ENCODE peak calls at places on chromosomes 5 and 9, in four cellular contexts. U, E, M and V are unnamed samples.

GRCh38 chr5:115844321-115844817 is 2.6 kb downstream of the AP3S1 start:
- DNase-seq in U (no peak), E (peak), M (no peak), V (no peak)

GRCh38 chr9:109107402-109108240 is 12.1 kb downstream of the TMEM245 start:
- DNase-seq in U (peak), E (peak), M (peak), V (no peak)

GRCh38 chr5:180069589-180070247 is 1.8 kb downstream of the RNF130 start:
- DNase-seq in U (no peak), E (no peak), M (peak), V (no peak)

GRCh38 chr5:126007841-126008240 is 415.4 kb upstream of the GRAMD2B start:
- DNase-seq in U (no peak), E (peak), M (no peak), V (no peak)

GRCh38 chr5:167992868-167993267 is 298.6 kb upstream of the WWC1 start:
- DNase-seq in U (no peak), E (no peak), M (no peak), V (no peak)

GRCh38 chr5:82396396-82396795 is 118.2 kb upstream of the RPS23 start:
- DNase-seq in U (no peak), E (peak), M (no peak), V (no peak)

GRCh38 chr9:90502134-90502533 is 140.5 kb downstream of the DIRAS2 start:
- DNase-seq in U (no peak), E (no peak), M (no peak), V (no peak)

GRCh38 chr5:173454764-173455598 is 126.8 kb upstream of the STC2 start:
- DNase-seq in U (peak), E (peak), M (peak), V (peak)

GRCh38 chr9:81737871-81738507 is 48.6 kb upstream of the TLE1 start:
- DNase-seq in U (peak), E (peak), M (no peak), V (no peak)

GRCh38 chr5:79774171-79774854 is 84.7 kb downstream of the CMYA5 start:
- DNase-seq in U (peak), E (peak), M (peak), V (no peak)

GRCh38 chr9:87528969-87529368 is 31.3 kb downstream of the DAPK1 start:
- DNase-seq in U (no peak), E (no peak), M (no peak), V (no peak)

GRCh38 chr9:19232830-19233194 is 2.3 kb downstream of the DENND4C start:
- DNase-seq in U (no peak), E (peak), M (peak), V (no peak)

GRCh38 chr9:74762950-74763349 is 124.8 kb downstream of the TRPM6 start:
- DNase-seq in U (no peak), E (no peak), M (no peak), V (no peak)

GRCh38 chr5:37552770-37553719 is 173.9 kb downstream of the WDR70 start:
- DNase-seq in U (no peak), E (peak), M (peak), V (no peak)

GRCh38 chr5:12292610-12293204 is 388.5 kb upstream of the CTNND2 start:
- DNase-seq in U (no peak), E (no peak), M (peak), V (no peak)

GRCh38 chr5:150309101-150309897 is 6.6 kb upstream of the ARSI start:
- DNase-seq in U (no peak), E (no peak), M (no peak), V (no peak)

GRCh38 chr5:33153891-33154290 is 286.9 kb upstream of the TARS1 start:
- DNase-seq in U (no peak), E (no peak), M (no peak), V (no peak)

GRCh38 chr9:14827805-14828204 is 82.4 kb downstream of the FREM1 start:
- DNase-seq in U (no peak), E (no peak), M (no peak), V (no peak)

GRCh38 chr9:15642369-15642962 is 89.6 kb downstream of the CCDC171 start:
- DNase-seq in U (peak), E (peak), M (peak), V (no peak)

GRCh38 chr5:66246621-66247020 is 102.5 kb downstream of the SREK1 start:
- DNase-seq in U (no peak), E (peak), M (no peak), V (no peak)

GRCh38 chr9:133788819-133789733 is 50.9 kb upstream of the SARDH start:
- DNase-seq in U (no peak), E (no peak), M (peak), V (peak)

GRCh38 chr5:102795546-102795945 is 40.4 kb downstream of the PAM start:
- DNase-seq in U (no peak), E (no peak), M (no peak), V (no peak)

GRCh38 chr5:131096774-131097695 is 68.0 kb downstream of the HINT1 start:
- DNase-seq in U (no peak), E (no peak), M (no peak), V (no peak)

GRCh38 chr9:27393054-27393846 is 96.3 kb upstream of the EQTN start:
- DNase-seq in U (no peak), E (no peak), M (no peak), V (no peak)

GRCh38 chr5:173420108-173420507 is 91.9 kb upstream of the STC2 start:
- DNase-seq in U (no peak), E (no peak), M (no peak), V (no peak)

GRCh38 chr9:133981958-133982681 is 10.0 kb downstream of the VAV2 start:
- DNase-seq in U (no peak), E (no peak), M (no peak), V (peak)

GRCh38 chr5:73822989-73823339 is 197.0 kb downstream of the ARHGEF28 start:
- DNase-seq in U (no peak), E (no peak), M (no peak), V (no peak)

DNA sequence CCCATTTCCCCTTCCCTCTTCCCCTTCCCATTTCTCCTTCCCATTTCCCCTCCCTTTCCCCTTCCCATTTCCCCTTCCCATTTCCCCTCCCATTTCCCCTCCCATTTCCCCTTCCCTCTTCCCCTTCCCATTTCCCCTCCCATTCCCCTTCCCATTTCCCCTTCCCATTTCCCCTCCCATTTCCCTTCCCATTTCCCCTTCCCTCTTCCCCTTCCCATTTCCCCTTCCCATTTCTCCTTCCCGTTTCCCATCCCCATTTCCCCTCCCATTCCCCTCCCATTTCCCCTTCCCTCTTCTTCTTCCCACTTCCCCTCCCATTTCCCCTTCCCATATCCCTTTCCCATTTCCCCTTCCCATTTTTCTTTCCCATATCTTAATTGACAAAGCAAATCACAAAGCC is 109.0 kb downstream of the OLFM1 start:
- DNase-seq in U (no peak), E (no peak), M (no peak), V (no peak)
- TF ChIP-seq CTCF in U (no peak), E (no peak), M (no peak), V (no peak)

GRCh38 chr5:148831590-148832565 is 5.5 kb downstream of the ADRB2 start:
- DNase-seq in U (no peak), E (no peak), M (no peak), V (no peak)
- H3K4me3 ChIP-seq in U (no peak), E (no peak), M (no peak), V (peak)

DNA sequence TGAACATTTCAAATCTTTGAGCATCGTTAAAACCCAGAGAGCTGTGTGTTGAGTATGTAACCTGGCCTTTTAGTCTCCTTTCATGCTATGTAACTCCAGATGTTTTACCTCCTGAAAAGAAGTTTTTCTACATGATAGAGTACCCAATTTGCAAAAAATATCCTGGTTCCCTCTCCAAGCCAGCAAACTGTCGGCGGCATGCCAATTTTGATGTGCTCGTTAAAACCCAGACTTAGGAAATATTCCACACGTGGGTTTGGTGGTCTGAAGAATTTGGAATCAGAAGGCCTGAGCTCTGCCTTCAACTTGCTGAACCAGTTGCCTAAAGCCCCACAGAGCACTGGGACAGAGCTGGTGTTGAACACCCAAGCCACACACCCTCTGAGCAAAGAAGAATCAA is 97.9 kb upstream of the ALDH1B1 start:
- DNase-seq in U (no peak), E (peak), M (no peak), V (no peak)
- TF ChIP-seq CTCF in U (no peak), E (no peak), M (no peak), V (no peak)

GRCh38 chr5:134115806-134116175 is 1.3 kb downstream of the TCF7 start:
- DNase-seq in U (no peak), E (no peak), M (no peak), V (no peak)
- H3K4me3 ChIP-seq in U (peak), E (peak), M (no peak), V (peak)